ENCODE peak calls at places on chromosome 14, in five cellular contexts. One of them, this sample, is unnamed.

GRCh38 chr14:72892879-72893635 is 844 bp downstream of the DPF3 start:
- DNase-seq in kidney epithelial cell: no peak
- DNase-seq in GM06990: peak; percentile 64
- DNase-seq in colonic mucosa: peak; percentile 56
- DNase-seq in fibroblast of villous mesenchyme: peak; percentile 27
- DNase-seq in this sample: peak; percentile 25

GRCh38 chr14:73457050-73457934 is 1.1 kb downstream of the NUMB start:
- DNase-seq in kidney epithelial cell: no peak
- DNase-seq in GM06990: peak; percentile 42
- DNase-seq in colonic mucosa: peak; percentile 74
- DNase-seq in fibroblast of villous mesenchyme: no peak
- DNase-seq in this sample: peak; percentile 28

GRCh38 chr14:57987596-57988300 is 121.9 kb upstream of the SLC35F4 start:
- DNase-seq in kidney epithelial cell: no peak
- DNase-seq in GM06990: no peak
- DNase-seq in colonic mucosa: no peak
- DNase-seq in fibroblast of villous mesenchyme: no peak
- DNase-seq in this sample: no peak

GRCh38 chr14:68020999-68021663 is 201.6 kb downstream of the RAD51B start:
- DNase-seq in kidney epithelial cell: no peak
- DNase-seq in GM06990: no peak
- DNase-seq in colonic mucosa: no peak
- DNase-seq in fibroblast of villous mesenchyme: no peak
- DNase-seq in this sample: no peak

GRCh38 chr14:59688224-59689170 is 111.9 kb upstream of the CCDC175 start:
- DNase-seq in kidney epithelial cell: no peak
- DNase-seq in GM06990: peak; percentile 8
- DNase-seq in colonic mucosa: peak; percentile 57
- DNase-seq in fibroblast of villous mesenchyme: peak; percentile 53
- DNase-seq in this sample: peak; percentile 63

GRCh38 chr14:54700717-54701116 is 133.8 kb downstream of the SAMD4A start:
- DNase-seq in kidney epithelial cell: no peak
- DNase-seq in GM06990: no peak
- DNase-seq in colonic mucosa: no peak
- DNase-seq in fibroblast of villous mesenchyme: no peak
- DNase-seq in this sample: no peak

GRCh38 chr14:21428930-21429329 is 27.0 kb downstream of the CHD8 start:
- DNase-seq in kidney epithelial cell: no peak
- DNase-seq in GM06990: no peak
- DNase-seq in colonic mucosa: no peak
- DNase-seq in fibroblast of villous mesenchyme: no peak
- DNase-seq in this sample: peak; percentile 21

GRCh38 chr14:90546767-90547166 is 149.9 kb downstream of the CALM1 start:
- DNase-seq in kidney epithelial cell: no peak
- DNase-seq in GM06990: no peak
- DNase-seq in colonic mucosa: no peak
- DNase-seq in fibroblast of villous mesenchyme: no peak
- DNase-seq in this sample: no peak

DNA sequence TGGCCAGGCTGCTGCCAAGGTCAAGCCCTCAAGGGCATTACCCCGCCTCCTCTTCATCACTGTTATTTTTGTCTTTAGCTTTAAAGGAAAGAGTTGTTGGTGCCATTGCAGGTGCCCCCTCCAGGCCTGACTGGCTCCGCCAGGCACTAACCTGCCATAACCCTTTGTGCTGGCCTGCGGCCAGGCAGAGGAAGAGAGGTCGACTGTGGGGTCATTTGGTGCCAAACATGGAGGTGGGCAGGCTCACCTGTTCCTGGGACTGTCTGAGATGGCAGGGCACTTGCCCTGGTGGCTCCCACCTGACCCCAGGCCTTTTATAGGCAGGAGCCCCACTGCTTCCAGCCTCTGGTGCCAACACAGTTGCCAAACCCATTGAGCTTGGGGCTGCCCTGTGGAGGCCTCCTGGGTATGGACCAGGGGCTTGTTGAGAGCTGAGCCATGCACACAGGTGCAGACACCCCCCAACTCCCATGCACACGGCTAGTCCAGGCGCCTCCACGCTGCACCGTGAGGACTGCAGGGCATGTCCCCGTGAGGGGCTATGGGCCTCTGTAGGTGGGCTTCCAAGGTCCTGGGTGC is 29.4 kb upstream of the PLD4 start:
- DNase-seq in kidney epithelial cell: no peak
- DNase-seq in GM06990: no peak
- DNase-seq in colonic mucosa: no peak
- DNase-seq in fibroblast of villous mesenchyme: no peak
- DNase-seq in this sample: no peak
- TF ChIP-seq CTCF in kidney epithelial cell: no peak
- TF ChIP-seq CTCF in GM06990: no peak
- TF ChIP-seq CTCF in colonic mucosa: no peak
- TF ChIP-seq CTCF in fibroblast of villous mesenchyme: no peak
- TF ChIP-seq CTCF in this sample: no peak

DNA sequence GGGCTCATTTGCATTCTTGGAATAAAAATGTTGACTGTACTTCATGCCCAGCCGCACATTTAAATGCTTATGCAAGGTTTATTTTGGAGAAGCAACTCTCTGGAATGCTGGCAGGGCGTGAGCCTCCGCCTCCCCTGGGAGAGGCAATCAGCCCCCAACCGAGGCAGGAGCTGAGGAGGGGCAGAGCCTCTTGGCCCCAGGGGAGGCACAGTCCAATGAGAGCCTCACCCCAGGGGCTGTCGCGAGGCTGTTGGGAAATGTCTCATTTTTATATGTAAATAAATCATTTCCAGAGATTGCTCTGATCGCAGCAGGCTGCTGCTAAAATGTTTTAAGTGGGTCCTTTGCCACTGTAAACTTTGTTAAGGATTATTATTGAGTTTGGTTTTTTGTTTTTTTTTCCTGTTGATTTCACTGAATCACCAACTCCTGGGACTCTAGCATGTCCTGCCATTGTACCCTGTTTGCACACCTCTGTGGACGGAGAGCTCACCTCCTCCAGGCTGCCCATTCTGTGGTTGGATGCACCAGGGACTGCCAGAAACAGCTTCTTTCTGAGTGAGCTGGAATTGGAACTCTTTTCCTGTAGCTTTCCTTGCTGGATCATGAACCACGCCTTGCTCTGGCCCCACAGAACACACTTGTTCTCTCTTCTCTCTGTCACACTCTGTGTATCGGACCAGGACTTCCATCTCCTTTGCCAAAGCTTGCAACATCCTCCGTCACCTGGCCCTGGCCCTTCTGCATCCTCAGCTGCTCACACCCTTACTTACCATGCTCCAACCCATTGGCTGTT is 46.9 kb upstream of the FAM181A start:
- DNase-seq in kidney epithelial cell: no peak
- DNase-seq in GM06990: no peak
- DNase-seq in colonic mucosa: peak; percentile 24
- DNase-seq in fibroblast of villous mesenchyme: peak; percentile 2
- DNase-seq in this sample: peak; percentile 2
- H3K4me3 ChIP-seq in kidney epithelial cell: no peak overlapping the region
- H3K4me3 ChIP-seq in GM06990: no peak overlapping the region
- H3K4me3 ChIP-seq in colonic mucosa: no peak overlapping the region
- H3K4me3 ChIP-seq in fibroblast of villous mesenchyme: no peak overlapping the region
- H3K4me3 ChIP-seq in this sample: no peak overlapping the region

DNA sequence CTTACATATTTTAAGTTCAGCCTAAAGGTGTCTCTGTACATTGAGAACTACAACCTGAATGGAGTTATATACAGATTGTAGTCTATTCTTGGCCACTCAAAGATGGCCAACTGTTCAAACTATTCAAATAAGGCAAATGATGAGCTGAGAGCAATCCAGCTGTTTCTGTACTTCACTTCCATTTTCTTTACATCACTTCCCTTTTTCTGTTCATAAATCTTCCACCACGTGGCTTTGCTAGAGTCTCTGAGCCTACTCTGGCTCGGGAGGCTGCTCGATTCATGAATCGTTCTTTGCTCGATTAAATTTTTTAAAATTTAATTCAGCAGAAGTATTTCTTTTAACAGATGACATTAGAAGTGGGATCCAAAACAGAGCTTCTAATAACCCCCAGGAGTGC is 879.7 kb downstream of the GALC start:
- DNase-seq in kidney epithelial cell: no peak
- DNase-seq in GM06990: no peak
- DNase-seq in colonic mucosa: no peak
- DNase-seq in fibroblast of villous mesenchyme: no peak
- DNase-seq in this sample: no peak
- TF ChIP-seq CTCF in kidney epithelial cell: no peak
- TF ChIP-seq CTCF in GM06990: no peak
- TF ChIP-seq CTCF in colonic mucosa: no peak
- TF ChIP-seq CTCF in fibroblast of villous mesenchyme: no peak
- TF ChIP-seq CTCF in this sample: no peak

GRCh38 chr14:36317650-36318049 is 2.8 kb downstream of the MBIP start:
- DNase-seq in kidney epithelial cell: no peak
- DNase-seq in GM06990: no peak
- DNase-seq in colonic mucosa: no peak
- DNase-seq in fibroblast of villous mesenchyme: no peak
- DNase-seq in this sample: no peak
- H3K4me3 ChIP-seq in kidney epithelial cell: no peak overlapping the region
- H3K4me3 ChIP-seq in GM06990: no peak overlapping the region
- H3K4me3 ChIP-seq in colonic mucosa: no peak overlapping the region
- H3K4me3 ChIP-seq in fibroblast of villous mesenchyme: no peak overlapping the region
- H3K4me3 ChIP-seq in this sample: no peak overlapping the region

GRCh38 chr14:39456702-39457250 is 24.5 kb upstream of the FBXO33 start:
- DNase-seq in kidney epithelial cell: no peak
- DNase-seq in GM06990: no peak
- DNase-seq in colonic mucosa: no peak
- DNase-seq in fibroblast of villous mesenchyme: no peak
- DNase-seq in this sample: no peak
- TF ChIP-seq CTCF in kidney epithelial cell: no peak
- TF ChIP-seq CTCF in GM06990: no peak
- TF ChIP-seq CTCF in colonic mucosa: no peak
- TF ChIP-seq CTCF in fibroblast of villous mesenchyme: no peak
- TF ChIP-seq CTCF in this sample: no peak

GRCh38 chr14:99982449-99983250 is 82.6 kb upstream of the EVL start:
- DNase-seq in kidney epithelial cell: peak; percentile 18
- DNase-seq in GM06990: no peak
- DNase-seq in colonic mucosa: peak; percentile 58
- DNase-seq in fibroblast of villous mesenchyme: peak; percentile 76
- DNase-seq in this sample: peak; percentile 63
- H3K4me3 ChIP-seq in kidney epithelial cell: no peak overlapping the region
- H3K4me3 ChIP-seq in GM06990: no peak overlapping the region
- H3K4me3 ChIP-seq in colonic mucosa: no peak overlapping the region
- H3K4me3 ChIP-seq in fibroblast of villous mesenchyme: no peak overlapping the region
- H3K4me3 ChIP-seq in this sample: no peak overlapping the region

GRCh38 chr14:98385851-98386250 is 886.1 kb downstream of the BCL11B start:
- DNase-seq in kidney epithelial cell: no peak
- DNase-seq in GM06990: no peak
- DNase-seq in colonic mucosa: no peak
- DNase-seq in fibroblast of villous mesenchyme: no peak
- DNase-seq in this sample: no peak
- TF ChIP-seq CTCF in kidney epithelial cell: no peak
- TF ChIP-seq CTCF in GM06990: no peak
- TF ChIP-seq CTCF in colonic mucosa: no peak
- TF ChIP-seq CTCF in fibroblast of villous mesenchyme: no peak
- TF ChIP-seq CTCF in this sample: no peak

This sample was measured in astrocyte of the spinal cord.